ENCODE peak calls at places on chromosomes 11 and 22, in ten cellular contexts. G, A, B, P, Q, I, K, N, M and R are unnamed samples.

GRCh38 chr11:126111458-126112116 is 48.9 kb upstream of the CDON start:
- DNase-seq in G (no peak), A (no peak), B (no peak), P (no peak), Q (peak), I (no peak), K (no peak), N (no peak), M (no peak), R (no peak)

GRCh38 chr11:19869466-19869865 is 156.8 kb downstream of the NAV2 start:
- DNase-seq in G (no peak), A (no peak), B (no peak), P (no peak), Q (no peak), I (no peak), K (no peak), N (no peak), M (no peak), R (no peak)

GRCh38 chr11:41978951-41979350 is 519.5 kb upstream of the LRRC4C start:
- DNase-seq in G (no peak), A (peak), B (peak), P (no peak), Q (no peak), I (no peak), K (no peak), N (no peak), M (no peak), R (no peak)

GRCh38 chr22:19886605-19887250 is 32.1 kb upstream of the GNB1L start:
- DNase-seq in G (no peak), A (peak), B (peak), P (no peak), Q (peak), I (no peak), K (no peak), N (peak), M (peak), R (no peak)

GRCh38 chr11:79018371-79018849 is 422.4 kb downstream of the TENM4 start:
- DNase-seq in G (no peak), A (no peak), B (peak), P (no peak), Q (no peak), I (no peak), K (peak), N (peak), M (peak), R (no peak)

GRCh38 chr22:30605449-30606110 is 1.4 kb upstream of the TCN2 start:
- DNase-seq in G (peak), A (peak), B (peak), P (peak), Q (peak), I (peak), K (peak), N (peak), M (peak), R (peak)

GRCh38 chr22:27676545-27677188 is 124.9 kb downstream of the MN1 start:
- DNase-seq in G (no peak), A (no peak), B (no peak), P (no peak), Q (no peak), I (no peak), K (no peak), N (peak), M (peak), R (no peak)

GRCh38 chr11:72924568-72925190 is 110.5 kb downstream of the ATG16L2 start:
- DNase-seq in G (no peak), A (peak), B (peak), P (peak), Q (no peak), I (no peak), K (no peak), N (peak), M (peak), R (no peak)

GRCh38 chr11:44979536-44980399 is 29.1 kb upstream of the TP53I11 start:
- DNase-seq in G (no peak), A (peak), B (peak), P (peak), Q (no peak), I (peak), K (no peak), N (no peak), M (peak), R (no peak)

DNA sequence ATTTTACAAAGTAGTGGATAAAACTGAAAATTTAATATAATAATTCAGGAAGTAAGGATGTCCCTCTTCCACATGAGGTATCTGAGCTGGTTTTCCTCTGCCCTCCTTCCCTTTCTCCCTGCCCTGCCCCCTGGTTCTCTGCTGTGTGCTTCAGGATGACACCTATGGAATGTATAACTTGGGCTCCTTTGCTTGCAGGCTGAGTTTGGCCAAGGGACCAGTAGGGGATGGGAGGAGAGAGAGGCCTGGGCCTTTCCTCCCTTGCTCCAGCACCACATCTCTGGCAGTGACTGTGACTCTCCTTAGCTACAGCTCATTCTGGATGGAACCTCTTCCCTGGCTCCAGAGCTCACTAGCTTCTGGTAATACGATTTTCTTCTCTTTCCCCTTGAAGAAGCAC is 10.1 kb downstream of the IRAG1 start:
- DNase-seq in G (no peak), A (no peak), B (no peak), P (no peak), Q (no peak), I (no peak), K (no peak), N (no peak), M (no peak), R (no peak)
- H3K4me3 ChIP-seq in G (no peak), A (no peak), B (no peak), P (no peak), Q (no peak), I (no peak), K (no peak), N (no peak), M (no peak), R (no peak)

GRCh38 chr11:76443254-76443935 is 1.4 kb upstream of the EMSY start:
- DNase-seq in G (no peak), A (peak), B (peak), P (no peak), Q (no peak), I (no peak), K (no peak), N (peak), M (peak), R (no peak)

GRCh38 chr11:76444384-76445121 is at the start of gene EMSY:
- DNase-seq in G (peak), A (peak), B (peak), P (peak), Q (peak), I (peak), K (peak), N (peak), M (peak), R (peak)

GRCh38 chr11:76448506-76448905 is 3.7 kb downstream of the EMSY start:
- DNase-seq in G (no peak), A (no peak), B (no peak), P (no peak), Q (no peak), I (peak), K (no peak), N (no peak), M (no peak), R (no peak)

GRCh38 chr11:76444065-76444383 is 794 bp upstream of the EMSY start:
- DNase-seq in G (no peak), A (no peak), B (no peak), P (no peak), Q (no peak), I (no peak), K (no peak), N (no peak), M (no peak), R (no peak)

GRCh38 chr11:76445122-76446084 is 585 bp downstream of the EMSY start:
- DNase-seq in G (peak), A (peak), B (peak), P (peak), Q (peak), I (peak), K (peak), N (peak), M (peak), R (no peak)
- TF ChIP-seq CTCF in G (peak), A (peak), B (peak), P (no peak), Q (peak), I (no peak), K (no peak), N (no peak), M (peak), R (no peak)

GRCh38 chr11:57410287-57410686 is 16.6 kb downstream of the SLC43A3 start:
- DNase-seq in G (no peak), A (peak), B (peak), P (no peak), Q (no peak), I (no peak), K (no peak), N (peak), M (peak), R (no peak)
- H3K4me3 ChIP-seq in G (no peak), A (no peak), B (no peak), P (no peak), Q (no peak), I (no peak), K (no peak), N (no peak), M (no peak), R (no peak)

GRCh38 chr22:22666307-22667091 is 22.1 kb downstream of the GGTLC2 start:
- DNase-seq in G (peak), A (no peak), B (no peak), P (no peak), Q (no peak), I (peak), K (no peak), N (peak), M (peak), R (no peak)
- TF ChIP-seq CTCF in G (peak), A (peak), B (peak), P (peak), Q (peak), I (peak), K (peak), N (peak), M (peak), R (peak)

GRCh38 chr22:24265734-24266133 is 4.9 kb upstream of the SPECC1L start:
- DNase-seq in G (no peak), A (no peak), B (no peak), P (no peak), Q (no peak), I (no peak), K (no peak), N (no peak), M (no peak), R (no peak)

GRCh38 chr22:24271406-24271760 is 752 bp downstream of the SPECC1L start:
- DNase-seq in G (no peak), A (peak), B (peak), P (no peak), Q (no peak), I (no peak), K (peak), N (peak), M (peak), R (no peak)

GRCh38 chr22:24270556-24271405 is at the start of gene SPECC1L:
- DNase-seq in G (peak), A (peak), B (peak), P (peak), Q (peak), I (peak), K (peak), N (peak), M (peak), R (peak)
- H3K4me3 ChIP-seq in G (peak), A (peak), B (peak), P (peak), Q (peak), I (peak), K (peak), N (peak), M (peak), R (peak)